ENCODE peak calls at places on chromosomes 16 and 17, in eight cellular contexts. J, T, F, C, M, G, O and N are unnamed samples.

GRCh38 chr16:63005356-63005755 is 969.1 kb upstream of the CDH8 start:
- DNase-seq in J (no peak), T (no peak), F (no peak), C (no peak), M (no peak), G (no peak), O (no peak), N (no peak)

GRCh38 chr17:44776628-44777393 is 18.0 kb downstream of the ADAM11 start:
- DNase-seq in J (no peak), T (no peak), F (no peak), C (no peak), M (no peak), G (no peak), O (no peak), N (no peak)

GRCh38 chr16:31087971-31088370 is 772 bp downstream of the PRSS53 start:
- DNase-seq in J (no peak), T (no peak), F (no peak), C (no peak), M (no peak), G (no peak), O (no peak), N (no peak)

GRCh38 chr17:39045948-39046679 is 78.9 kb upstream of the FBXO47 start:
- DNase-seq in J (no peak), T (no peak), F (no peak), C (no peak), M (no peak), G (no peak), O (no peak), N (no peak)

GRCh38 chr16:29775742-29776408 is 2.2 kb upstream of the ZG16 start:
- DNase-seq in J (no peak), T (no peak), F (no peak), C (no peak), M (no peak), G (no peak), O (no peak), N (no peak)

GRCh38 chr17:61313515-61314326 is 85.9 kb upstream of the TBX2 start:
- DNase-seq in J (no peak), T (no peak), F (no peak), C (no peak), M (no peak), G (no peak), O (no peak), N (no peak)

GRCh38 chr16:51056331-51056730 is 94.7 kb downstream of the SALL1 start:
- DNase-seq in J (no peak), T (no peak), F (no peak), C (no peak), M (no peak), G (no peak), O (no peak), N (no peak)

GRCh38 chr16:1613728-1614225 is 1.6 kb downstream of the CRAMP1 start:
- DNase-seq in J (no peak), T (no peak), F (peak), C (no peak), M (no peak), G (no peak), O (peak), N (no peak)

GRCh38 chr17:33661975-33662374 is 368.9 kb upstream of the ASIC2 start:
- DNase-seq in J (no peak), T (no peak), F (no peak), C (no peak), M (no peak), G (no peak), O (no peak), N (no peak)

GRCh38 chr16:50040028-50040427 is 15.0 kb downstream of the CNEP1R1 start:
- DNase-seq in J (no peak), T (no peak), F (no peak), C (no peak), M (no peak), G (no peak), O (no peak), N (no peak)

GRCh38 chr16:53291757-53292392 is 142.4 kb upstream of the RBL2 start:
- DNase-seq in J (no peak), T (no peak), F (no peak), C (no peak), M (no peak), G (no peak), O (peak), N (no peak)

GRCh38 chr17:17783825-17784598 is 52.8 kb downstream of the SREBF1 start:
- DNase-seq in J (no peak), T (no peak), F (no peak), C (no peak), M (peak), G (no peak), O (peak), N (peak)

GRCh38 chr17:4899341-4900230 is at the start of gene C17orf107:
- DNase-seq in J (no peak), T (peak), F (peak), C (peak), M (peak), G (no peak), O (peak), N (peak)

GRCh38 chr17:72056727-72057290 is 64.0 kb upstream of the SOX9 start:
- DNase-seq in J (no peak), T (no peak), F (no peak), C (no peak), M (no peak), G (no peak), O (no peak), N (no peak)

GRCh38 chr17:37465058-37465616 is 24.6 kb upstream of the DUSP14 start:
- DNase-seq in J (no peak), T (no peak), F (no peak), C (no peak), M (no peak), G (no peak), O (no peak), N (no peak)

GRCh38 chr17:75511610-75512575 is 3.4 kb downstream of the CASKIN2 start:
- DNase-seq in J (no peak), T (no peak), F (no peak), C (no peak), M (no peak), G (no peak), O (no peak), N (no peak)

GRCh38 chr16:84652565-84652964 is 4.3 kb downstream of the KLHL36 start:
- DNase-seq in J (no peak), T (peak), F (no peak), C (no peak), M (peak), G (no peak), O (no peak), N (no peak)

GRCh38 chr16:13919683-13920509 is at the start of gene ERCC4:
- DNase-seq in J (peak), T (peak), F (peak), C (peak), M (peak), G (peak), O (peak), N (peak)